ENCODE peak calls at places on chromosomes 7 and 10, in nine cellular contexts. G, R, I, T, K, M, H, J and C are unnamed samples.

GRCh38 chr7:107232568-107233090 is 63.8 kb downstream of the HBP1 start:
- DNase-seq in R (no peak), J (no peak), M (no peak), K (no peak), G (no peak), H (peak), T (peak), I (peak), C (no peak)

GRCh38 chr7:150356265-150356897 is 12.2 kb upstream of the REPIN1 start:
- DNase-seq in I (no peak), H (no peak), K (no peak), T (no peak), R (no peak), J (peak), G (peak), M (peak), C (no peak)

GRCh38 chr10:12491491-12491890 is 142.1 kb downstream of the CAMK1D start:
- DNase-seq in H (no peak), I (no peak), J (no peak), T (no peak), M (no peak), K (no peak), R (no peak), G (no peak), C (no peak)

GRCh38 chr7:129052441-129052840 is 2.5 kb downstream of the TNPO3 start:
- DNase-seq in M (no peak), H (no peak), J (no peak), G (no peak), K (no peak), R (no peak), T (no peak), I (no peak), C (no peak)

GRCh38 chr7:18889436-18889835 is 228.0 kb downstream of the TWIST1 start:
- DNase-seq in M (no peak), R (no peak), H (no peak), J (no peak), K (no peak), I (no peak), T (no peak), G (no peak), C (no peak)

GRCh38 chr7:72035275-72035674 is 376.9 kb downstream of the CALN1 start:
- DNase-seq in G (no peak), I (no peak), J (no peak), T (no peak), K (no peak), H (no peak), R (no peak), M (no peak), C (no peak)

GRCh38 chr7:101614098-101614938 is 14.8 kb downstream of the MYL10 start:
- DNase-seq in H (no peak), I (no peak), K (no peak), M (no peak), R (no peak), G (no peak), J (no peak), T (no peak), C (no peak)

GRCh38 chr10:6101181-6101580 is 12.3 kb downstream of the RBM17 start:
- DNase-seq in G (no peak), I (no peak), T (no peak), K (no peak), R (no peak), H (no peak), J (no peak), M (no peak), C (no peak)

GRCh38 chr7:4738711-4739527 is 36.5 kb upstream of the AP5Z1 start:
- DNase-seq in T (peak), K (peak), G (peak), H (peak), I (peak), J (peak), R (peak), M (peak), C (peak)

GRCh38 chr10:83959330-83959729 is 180.0 kb upstream of the GHITM start:
- DNase-seq in T (no peak), G (no peak), R (no peak), H (no peak), M (no peak), I (no peak), J (peak), K (no peak), C (no peak)

GRCh38 chr7:131072505-131073091 is 255.1 kb upstream of the MKLN1 start:
- DNase-seq in K (no peak), I (peak), J (peak), G (peak), R (no peak), T (no peak), M (no peak), H (peak), C (no peak)

GRCh38 chr7:75798770-75799169 is 14.8 kb downstream of the CCL24 start:
- DNase-seq in R (no peak), H (no peak), G (peak), J (no peak), T (no peak), I (no peak), M (peak), K (no peak), C (no peak)

GRCh38 chr10:131994435-131994834 is 12.7 kb upstream of the BNIP3 start:
- DNase-seq in R (no peak), M (no peak), H (no peak), G (no peak), I (no peak), K (no peak), T (no peak), J (no peak), C (no peak)

GRCh38 chr7:70539196-70539595 is 592.7 kb upstream of the GALNT17 start:
- DNase-seq in H (no peak), G (no peak), K (no peak), R (no peak), J (no peak), I (no peak), M (no peak), T (no peak), C (no peak)

GRCh38 chr10:17001961-17002749 is 127.5 kb downstream of the CUBN start:
- DNase-seq in H (peak), T (no peak), I (peak), M (peak), R (peak), K (no peak), J (no peak), G (no peak), C (no peak)

GRCh38 chr7:30406664-30407425 is 71.7 kb downstream of the NOD1 start:
- DNase-seq in G (peak), J (no peak), T (no peak), K (no peak), I (peak), R (peak), H (peak), M (no peak), C (peak)

GRCh38 chr10:82691211-82691610 is 816.2 kb downstream of the NRG3 start:
- DNase-seq in I (no peak), M (no peak), J (no peak), R (no peak), G (no peak), T (no peak), K (no peak), H (no peak), C (no peak)

GRCh38 chr7:132433286-132433685 is 143.0 kb downstream of the PLXNA4 start:
- DNase-seq in T (no peak), I (no peak), H (no peak), G (no peak), J (no peak), R (no peak), M (peak), K (no peak), C (no peak)

GRCh38 chr10:10017716-10018115 is 1000.0 kb upstream of the CELF2 start:
- DNase-seq in J (no peak), K (no peak), H (no peak), I (no peak), R (no peak), T (no peak), G (no peak), M (no peak), C (no peak)

GRCh38 chr7:66627876-66628360 is 763 bp upstream of the KCTD7 start:
- DNase-seq in R (no peak), G (no peak), M (peak), T (no peak), J (no peak), I (no peak), H (no peak), K (no peak), C (no peak)

GRCh38 chr7:152025077-152025936 is at the start of gene GALNT11:
- DNase-seq in T (peak), K (peak), M (peak), G (peak), R (peak), H (peak), I (peak), J (peak), C (peak)

GRCh38 chr7:12239821-12240220 is 28.7 kb downstream of the TMEM106B start:
- DNase-seq in H (no peak), R (no peak), K (no peak), T (no peak), M (no peak), G (no peak), J (no peak), I (no peak), C (no peak)

GRCh38 chr7:91435386-91436059 is 171.3 kb downstream of the FZD1 start:
- DNase-seq in K (no peak), H (no peak), R (peak), J (peak), T (no peak), G (no peak), I (no peak), M (no peak), C (no peak)

GRCh38 chr10:104767745-104768144 is 126.7 kb downstream of the SORCS3 start:
- DNase-seq in G (no peak), T (no peak), J (peak), I (no peak), H (no peak), R (no peak), M (no peak), K (no peak), C (no peak)

GRCh38 chr7:46908770-46909169 is 673.1 kb downstream of the TNS3 start:
- DNase-seq in T (peak), H (peak), J (peak), R (no peak), K (no peak), M (no peak), I (peak), G (no peak), C (peak)

GRCh38 chr7:44157116-44158059 is 16.3 kb upstream of the MYL7 start:
- DNase-seq in G (no peak), R (no peak), J (no peak), K (no peak), I (no peak), M (no peak), H (no peak), T (no peak), C (no peak)

GRCh38 chr7:16353226-16353625 is 68.1 kb downstream of the CRPPA start:
- DNase-seq in J (no peak), M (no peak), I (no peak), R (no peak), T (no peak), G (no peak), K (no peak), H (no peak), C (no peak)

GRCh38 chr10:109967739-109968088 is 40.1 kb upstream of the ADD3 start:
- DNase-seq in R (no peak), J (no peak), G (no peak), K (no peak), M (no peak), T (no peak), I (no peak), H (no peak), C (no peak)

GRCh38 chr10:47322300-47323061 is at the start of gene GDF2:
- DNase-seq in R (no peak), J (no peak), M (no peak), H (no peak), T (no peak), I (no peak), G (peak), K (no peak), C (no peak)

GRCh38 chr7:637826-638225 is 88.7 kb upstream of the DNAAF5 start:
- DNase-seq in M (no peak), K (no peak), J (no peak), G (no peak), H (no peak), I (no peak), T (no peak), R (no peak), C (no peak)

GRCh38 chr10:26931223-26931622 is 70.5 kb upstream of the ABI1 start:
- DNase-seq in R (no peak), J (no peak), I (no peak), G (peak), T (no peak), K (no peak), H (no peak), M (peak), C (no peak)

GRCh38 chr7:53996856-53997255 is 545.3 kb upstream of the VSTM2A start:
- DNase-seq in I (no peak), H (no peak), R (no peak), T (no peak), J (no peak), M (no peak), K (no peak), G (no peak), C (no peak)

GRCh38 chr10:120386896-120387295 is 70.1 kb upstream of the PLPP4 start:
- DNase-seq in T (no peak), I (peak), M (no peak), H (peak), R (no peak), J (no peak), K (no peak), G (no peak), C (no peak)
- TF ChIP-seq CTCF in T (no peak), I (no peak), M (no peak), H (no peak), R (no peak), J (no peak), K (no peak), G (no peak), C (no peak)

GRCh38 chr7:136183981-136184380 is 206.8 kb upstream of the MTPN start:
- DNase-seq in I (peak), R (no peak), K (no peak), J (peak), M (no peak), H (peak), G (peak), T (no peak), C (peak)
- TF ChIP-seq CTCF in I (no peak), R (no peak), K (no peak), J (peak), M (no peak), H (peak), G (no peak), T (peak), C (peak)

GRCh38 chr10:75098902-75099673 is 12.4 kb upstream of the SAMD8 start:
- DNase-seq in G (no peak), K (no peak), R (no peak), M (no peak), J (no peak), I (no peak), H (no peak), T (no peak), C (no peak)

GRCh38 chr10:75099952-75100763 is 11.3 kb upstream of the SAMD8 start:
- DNase-seq in I (peak), R (no peak), M (peak), T (no peak), H (peak), J (peak), G (peak), K (no peak), C (no peak)

GRCh38 chr10:75095631-75096030 is 15.8 kb upstream of the SAMD8 start:
- DNase-seq in R (no peak), K (no peak), T (no peak), H (no peak), J (no peak), G (no peak), M (no peak), I (no peak), C (no peak)

GRCh38 chr10:75096749-75097148 is 14.7 kb upstream of the SAMD8 start:
- DNase-seq in T (no peak), J (no peak), K (no peak), M (no peak), R (no peak), I (no peak), H (no peak), G (no peak), C (no peak)

DNA sequence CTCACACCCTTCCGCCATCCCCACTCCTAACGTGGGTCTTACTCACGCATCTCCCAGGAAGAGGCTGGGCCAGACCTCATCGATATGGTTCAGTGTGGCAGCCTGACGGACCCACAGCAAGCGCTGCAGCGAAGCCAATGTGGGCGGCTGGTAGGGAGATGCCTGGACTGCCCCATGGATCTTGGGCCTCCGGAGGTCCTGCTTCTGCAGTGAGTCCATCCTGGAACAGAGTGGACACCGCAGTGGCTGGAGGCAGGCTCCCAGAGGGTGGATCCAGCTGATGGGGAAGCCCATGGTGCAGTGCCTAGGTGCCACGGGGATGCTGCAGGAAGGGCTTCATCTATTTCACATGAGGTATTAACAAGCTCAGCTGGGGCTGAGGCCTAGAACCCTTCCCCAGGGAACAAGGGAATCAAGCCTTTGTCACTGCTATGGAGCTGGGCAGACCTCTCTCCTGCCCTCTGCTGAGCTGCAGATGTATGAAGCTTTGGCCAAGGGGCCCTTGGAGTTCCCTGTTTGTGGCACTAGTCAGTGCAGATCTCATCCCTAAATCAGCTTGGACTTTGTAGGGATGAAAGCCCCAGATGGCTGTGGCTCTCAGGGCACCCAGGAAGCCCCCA is 13.7 kb upstream of the SAMD8 start:
- DNase-seq in J (peak), I (no peak), H (no peak), T (no peak), R (no peak), K (no peak), G (peak), M (no peak), C (no peak)
- TF ChIP-seq CTCF in J (peak), I (no peak), H (peak), T (peak), R (peak), K (no peak), G (peak), M (no peak), C (peak)

GRCh38 chr10:124744688-124745055 is 494 bp upstream of the FAM53B start:
- DNase-seq in J (no peak), K (no peak), R (no peak), I (peak), T (no peak), G (no peak), H (peak), M (no peak), C (no peak)

GRCh38 chr10:124745257-124745656 is 1.1 kb upstream of the FAM53B start:
- DNase-seq in H (no peak), T (no peak), M (no peak), R (no peak), K (no peak), I (no peak), J (no peak), G (no peak), C (no peak)

GRCh38 chr10:124745678-124746077 is 1.5 kb upstream of the FAM53B start:
- DNase-seq in G (peak), J (peak), T (no peak), K (peak), I (no peak), H (peak), R (no peak), M (no peak), C (no peak)

GRCh38 chr10:124743188-124744046 is 761 bp downstream of the FAM53B start:
- DNase-seq in H (peak), T (no peak), G (peak), K (no peak), J (peak), M (peak), R (no peak), I (no peak), C (no peak)

DNA sequence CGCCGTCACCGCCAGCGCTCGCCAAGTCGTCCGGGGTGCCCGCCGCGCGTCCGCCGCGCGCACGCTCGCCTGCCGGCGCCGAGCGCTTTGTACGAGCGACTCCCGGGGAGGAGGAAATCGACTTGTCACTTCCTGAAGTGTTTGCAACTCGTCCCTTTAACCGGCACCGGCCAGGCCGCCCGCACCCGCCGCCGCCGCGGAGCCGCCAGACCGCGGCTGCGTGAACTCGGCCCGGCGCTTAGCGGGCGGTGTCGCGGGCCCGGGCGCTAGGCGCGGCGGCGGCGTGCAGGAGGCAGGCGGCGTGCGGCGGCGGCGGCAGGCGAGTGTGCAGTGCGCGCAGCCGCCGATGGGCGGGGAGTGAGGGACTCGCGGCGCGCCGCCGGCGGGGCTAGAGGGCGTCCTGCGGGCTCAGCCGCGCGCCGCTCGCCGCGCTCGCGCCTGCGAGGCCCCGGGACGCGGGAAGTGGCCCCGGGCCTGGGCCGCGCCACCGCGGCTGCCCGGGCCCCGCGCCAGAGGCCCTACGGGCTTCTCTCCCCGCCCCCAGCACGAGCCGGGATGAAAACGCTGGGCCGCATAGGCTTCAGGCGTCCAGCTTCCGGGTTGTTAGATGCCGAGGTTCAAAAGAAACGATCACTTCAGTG is at the start of gene FAM53B:
- DNase-seq in J (peak), G (peak), I (peak), T (no peak), R (no peak), M (peak), H (peak), K (no peak), C (no peak)
- TF ChIP-seq CTCF in J (no peak), G (no peak), I (no peak), T (no peak), R (no peak), M (no peak), H (no peak), K (peak), C (no peak)

GRCh38 chr7:39700932-39701331 is 77.6 kb downstream of the RALA start:
- DNase-seq in R (no peak), I (no peak), J (no peak), H (no peak), K (no peak), M (no peak), T (no peak), G (no peak), C (no peak)

GRCh38 chr7:39700165-39700564 is 76.8 kb downstream of the RALA start:
- DNase-seq in I (no peak), K (no peak), M (no peak), G (no peak), R (no peak), J (no peak), H (no peak), T (no peak), C (no peak)

GRCh38 chr7:39697481-39697880 is 74.1 kb downstream of the RALA start:
- DNase-seq in H (no peak), K (no peak), R (no peak), G (no peak), I (no peak), J (no peak), M (no peak), T (no peak), C (no peak)

GRCh38 chr7:39702133-39702532 is 78.8 kb downstream of the RALA start:
- DNase-seq in G (no peak), K (no peak), T (no peak), J (no peak), M (no peak), H (no peak), R (no peak), I (no peak), C (no peak)

DNA sequence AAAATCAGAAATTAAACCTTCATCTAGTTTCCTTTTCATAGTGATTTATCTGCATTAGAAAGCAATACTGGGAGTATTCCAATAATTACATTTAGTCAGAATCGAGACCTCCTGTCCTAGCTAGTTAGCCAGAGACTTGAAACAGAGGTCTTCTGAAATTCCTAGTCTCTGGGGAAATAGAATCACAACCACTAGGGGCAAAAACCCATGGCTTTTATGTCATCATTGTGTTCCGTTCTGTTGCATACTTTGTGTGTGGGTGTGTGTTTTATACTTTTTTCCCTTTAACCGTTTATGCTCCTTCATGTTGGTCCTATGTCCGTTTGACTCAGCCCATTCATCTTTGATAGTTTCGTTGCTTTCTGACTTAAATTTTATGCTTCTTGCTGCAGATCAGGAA is 79.8 kb downstream of the RALA start:
- DNase-seq in J (peak), K (no peak), T (no peak), R (no peak), G (no peak), I (peak), M (no peak), H (no peak), C (no peak)
- TF ChIP-seq CTCF in J (peak), K (peak), T (peak), R (peak), G (peak), I (peak), M (no peak), H (peak), C (peak)